ENCODE peak calls at places on chromosomes 6 and 20, in seven cellular contexts. X, S, T, D, I, C and Y are unnamed samples. For H3K9me3 and H3K36me3, the result is how much of the 10 kb centered on the place peaks cover.

GRCh38 chr6:158869010-158869603 is 49.9 kb upstream of the EZR start:
- DNase-seq in S (no peak), X (no peak), T (no peak), C (peak), D (peak), I (no peak), Y (no peak)

GRCh38 chr6:87656857-87657256 is 45.2 kb downstream of the AKIRIN2 start:
- DNase-seq in X (no peak), S (peak), I (no peak), T (no peak), C (no peak), D (no peak), Y (no peak)

GRCh38 chr6:12137480-12137879 is 125.4 kb downstream of the HIVEP1 start:
- DNase-seq in I (peak), T (no peak), D (no peak), S (peak), C (peak), X (peak), Y (no peak)

GRCh38 chr20:44221368-44221767 is 10.8 kb upstream of the OSER1 start:
- DNase-seq in D (no peak), T (no peak), S (no peak), X (no peak), C (no peak), I (no peak), Y (no peak)

GRCh38 chr6:84825461-84825860 is 61.1 kb upstream of the TBX18 start:
- DNase-seq in C (no peak), I (no peak), T (no peak), X (no peak), D (no peak), S (peak), Y (no peak)

GRCh38 chr6:25026723-25027122 is 91.0 kb upstream of the RIPOR2 start:
- DNase-seq in C (no peak), S (no peak), I (no peak), D (no peak), X (no peak), T (no peak), Y (no peak)

GRCh38 chr20:63212792-63213191 is 3.1 kb downstream of the YTHDF1 start:
- DNase-seq in C (no peak), S (no peak), I (no peak), D (no peak), T (no peak), X (no peak), Y (no peak)

GRCh38 chr6:71045296-71045695 is 88.4 kb upstream of the B3GAT2 start:
- DNase-seq in I (no peak), C (no peak), X (no peak), T (no peak), D (no peak), S (no peak), Y (no peak)

GRCh38 chr6:28944412-28945006 is 20.7 kb upstream of the TRIM27 start:
- DNase-seq in S (peak), D (peak), C (peak), T (peak), I (no peak), X (peak), Y (peak)

GRCh38 chr20:62573856-62574611 is 68.3 kb upstream of the SLCO4A1 start:
- DNase-seq in T (no peak), I (no peak), X (no peak), D (no peak), S (no peak), C (no peak), Y (no peak)

GRCh38 chr6:148435386-148435785 is 92.7 kb downstream of the SASH1 start:
- DNase-seq in D (no peak), T (no peak), C (no peak), S (peak), X (no peak), I (no peak), Y (no peak)

GRCh38 chr6:134634952-134635351 is 314.9 kb downstream of the ALDH8A1 start:
- DNase-seq in I (no peak), D (no peak), C (no peak), X (no peak), T (no peak), S (no peak), Y (no peak)

GRCh38 chr6:11689847-11690246 is 88.8 kb downstream of the ADTRP start:
- DNase-seq in D (no peak), S (no peak), T (no peak), I (no peak), C (no peak), X (no peak), Y (no peak)

GRCh38 chr20:64049060-64049886 is at the start of gene SOX18:
- DNase-seq in D (peak), T (no peak), I (no peak), S (peak), C (no peak), X (peak), Y (no peak)

GRCh38 chr20:54606384-54606783 is 131.0 kb downstream of the DOK5 start:
- DNase-seq in S (no peak), D (no peak), I (no peak), T (no peak), C (no peak), X (no peak), Y (no peak)

GRCh38 chr6:136127856-136128255 is 122.3 kb downstream of the MTFR2 start:
- DNase-seq in I (no peak), D (no peak), X (no peak), T (no peak), S (no peak), C (no peak), Y (no peak)

GRCh38 chr20:63176448-63177133 is 39.3 kb downstream of the YTHDF1 start:
- DNase-seq in T (no peak), D (peak), C (no peak), X (no peak), S (no peak), I (no peak), Y (no peak)

GRCh38 chr6:111662192-111662793 is 56.6 kb upstream of the TRAF3IP2 start:
- DNase-seq in D (no peak), S (peak), T (no peak), X (no peak), I (no peak), C (no peak), Y (no peak)

GRCh38 chr6:21588812-21589811 is 4.4 kb upstream of the SOX4 start:
- DNase-seq in T (peak), D (peak), I (peak), S (peak), C (peak), X (peak), Y (peak)

GRCh38 chr20:38452880-38453624 is 17.9 kb upstream of the SNHG17 start:
- DNase-seq in X (no peak), C (no peak), S (peak), T (no peak), D (no peak), I (no peak), Y (no peak)

GRCh38 chr6:136656121-136656520 is 105.9 kb upstream of the MAP7 start:
- DNase-seq in D (no peak), X (no peak), T (no peak), S (peak), I (no peak), C (no peak), Y (no peak)

GRCh38 chr6:133630651-133631050 is 258.3 kb upstream of the TCF21 start:
- DNase-seq in I (no peak), C (no peak), S (no peak), T (no peak), X (no peak), D (no peak), Y (no peak)

GRCh38 chr6:168229368-168229752 is 90.2 kb downstream of the DACT2 start:
- DNase-seq in S (no peak), D (no peak), I (no peak), C (no peak), T (no peak), X (no peak), Y (no peak)

GRCh38 chr6:104332407-104332806 is 527.3 kb downstream of the HACE1 start:
- DNase-seq in C (no peak), D (no peak), T (no peak), X (no peak), S (no peak), I (no peak), Y (no peak)

GRCh38 chr20:11686900-11687543 is 230.7 kb upstream of the BTBD3 start:
- DNase-seq in T (peak), I (no peak), S (peak), D (peak), C (peak), X (peak), Y (no peak)

GRCh38 chr6:168127384-168127868 is 48.4 kb upstream of the FRMD1 start:
- DNase-seq in C (no peak), T (no peak), D (no peak), S (no peak), I (no peak), X (no peak), Y (no peak)

GRCh38 chr6:113650610-113650979 is 206.6 kb upstream of the MARCKS start:
- DNase-seq in D (no peak), T (no peak), X (no peak), C (no peak), I (no peak), S (no peak), Y (no peak)

GRCh38 chr6:111804627-111805235 is 68.5 kb downstream of the FYN start:
- DNase-seq in X (no peak), D (no peak), I (no peak), T (no peak), C (no peak), S (peak), Y (peak)

GRCh38 chr6:3259491-3259958 is 778 bp downstream of the PSMG4 start:
- DNase-seq in T (peak), I (no peak), S (peak), D (peak), X (no peak), C (no peak), Y (peak)

GRCh38 chr6:115091461-115091860 is 748.6 kb upstream of the HS3ST5 start:
- DNase-seq in S (no peak), I (no peak), T (no peak), C (no peak), D (no peak), X (no peak), Y (no peak)

GRCh38 chr20:50514750-50515149 is 4.6 kb downstream of the PTPN1 start:
- DNase-seq in C (no peak), D (no peak), X (no peak), I (no peak), S (no peak), T (no peak), Y (no peak)

DNA sequence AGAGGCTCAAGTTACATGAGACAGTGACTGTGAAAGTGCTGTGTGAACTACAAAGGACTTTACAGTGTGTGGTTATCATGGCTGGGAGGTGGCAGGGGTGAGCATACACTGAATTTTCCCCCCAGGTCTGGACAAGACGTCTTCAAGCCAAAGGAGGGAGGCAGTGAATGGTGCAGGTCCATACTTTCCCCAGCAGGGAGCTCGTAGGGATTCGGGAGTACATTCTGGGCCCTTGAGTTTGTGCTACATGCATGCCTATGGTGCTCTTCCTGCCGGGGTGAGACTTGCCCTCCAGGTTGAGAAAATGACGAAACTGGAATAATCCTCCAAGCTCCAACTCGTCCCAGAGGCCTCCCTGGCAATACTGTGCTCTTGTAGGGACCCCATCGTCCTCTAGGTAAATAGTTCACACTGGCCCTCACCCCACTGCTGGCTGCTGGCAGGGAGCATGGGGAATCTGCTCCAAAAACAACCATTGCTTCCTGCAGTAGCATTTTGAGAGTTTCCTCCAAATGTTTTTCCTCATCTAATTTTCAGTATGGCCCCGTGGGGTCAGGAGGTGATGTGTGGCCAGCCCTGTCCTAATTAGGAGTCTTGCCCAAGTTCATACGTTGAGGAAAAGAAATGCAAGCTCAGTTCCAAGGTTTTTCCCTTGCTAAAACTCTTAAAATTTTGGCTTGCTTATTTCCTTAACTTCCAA is 57.6 kb downstream of the ZNF831 start:
- DNase-seq in I (no peak), T (no peak), S (peak), D (no peak), X (peak), C (no peak), Y (no peak)
- TF ChIP-seq CTCF in I (peak), T (no peak), S (peak), D (peak), X (no peak), C (no peak), Y (no peak)

DNA sequence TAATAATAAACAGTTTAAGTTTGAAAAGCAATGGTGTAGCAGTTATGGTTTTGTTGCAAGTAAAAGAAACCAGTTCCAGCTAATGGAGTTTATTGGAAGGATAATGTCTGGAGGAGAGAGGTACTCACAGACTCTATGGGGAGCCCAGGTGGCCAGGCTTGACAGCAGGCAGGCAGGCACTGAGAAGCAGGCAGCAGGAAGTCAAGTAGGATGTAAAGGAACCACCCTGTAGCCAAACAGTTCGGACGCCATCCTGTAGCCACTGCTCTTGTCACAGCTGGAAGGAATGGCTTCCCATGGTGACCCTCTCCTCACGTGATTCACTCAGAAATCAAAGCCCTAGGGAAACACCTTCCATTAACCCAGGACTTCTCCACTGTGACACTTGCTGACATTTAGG is 96.7 kb upstream of the MC3R start:
- DNase-seq in C (no peak), T (no peak), D (no peak), S (no peak), X (no peak), I (no peak), Y (no peak)
- H3K9me3 ChIP-seq in C (under half), T (under half), D (under half), S (under half), X (under half), I (under half), Y (under half)

DNA sequence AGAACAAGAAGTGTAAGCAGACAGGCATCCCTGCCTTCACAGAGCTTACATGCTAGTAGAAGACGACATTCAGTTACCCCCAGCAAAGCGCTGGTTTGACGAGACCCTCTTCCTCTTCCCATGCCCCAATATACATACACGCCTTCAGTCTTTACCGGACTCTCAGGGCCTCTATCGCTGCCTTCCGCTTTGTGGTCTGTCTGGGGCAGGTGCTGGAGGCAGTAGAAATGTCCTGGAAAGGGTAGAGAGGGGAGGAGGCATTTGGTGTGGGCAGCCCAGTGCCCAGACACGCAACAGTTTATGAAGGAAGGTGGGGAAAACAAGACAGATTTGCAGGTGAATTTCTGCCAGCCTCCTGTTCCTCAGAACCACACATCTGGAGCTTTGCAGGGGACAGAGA is 6.0 kb downstream of the SMPD2 start:
- DNase-seq in S (no peak), C (no peak), T (no peak), X (no peak), D (no peak), I (no peak), Y (no peak)
- H3K36me3 ChIP-seq in S (under half), C (under half), T (under half), X (under half), D (under half), I (half or more), Y (under half)

GRCh38 chr6:142302427-142303190 is 802 bp downstream of the ADGRG6 start:
- DNase-seq in D (no peak), I (no peak), T (no peak), X (no peak), C (no peak), S (no peak), Y (no peak)

GRCh38 chr6:142300758-142301251 is 1.0 kb upstream of the ADGRG6 start:
- DNase-seq in S (peak), T (no peak), X (no peak), D (peak), I (no peak), C (peak), Y (no peak)

GRCh38 chr6:142300302-142300701 is 1.5 kb upstream of the ADGRG6 start:
- DNase-seq in C (no peak), T (no peak), D (no peak), S (no peak), X (no peak), I (no peak), Y (no peak)

GRCh38 chr6:142303191-142303564 is 1.4 kb downstream of the ADGRG6 start:
- DNase-seq in C (no peak), S (no peak), I (no peak), T (no peak), X (no peak), D (no peak), Y (no peak)

DNA sequence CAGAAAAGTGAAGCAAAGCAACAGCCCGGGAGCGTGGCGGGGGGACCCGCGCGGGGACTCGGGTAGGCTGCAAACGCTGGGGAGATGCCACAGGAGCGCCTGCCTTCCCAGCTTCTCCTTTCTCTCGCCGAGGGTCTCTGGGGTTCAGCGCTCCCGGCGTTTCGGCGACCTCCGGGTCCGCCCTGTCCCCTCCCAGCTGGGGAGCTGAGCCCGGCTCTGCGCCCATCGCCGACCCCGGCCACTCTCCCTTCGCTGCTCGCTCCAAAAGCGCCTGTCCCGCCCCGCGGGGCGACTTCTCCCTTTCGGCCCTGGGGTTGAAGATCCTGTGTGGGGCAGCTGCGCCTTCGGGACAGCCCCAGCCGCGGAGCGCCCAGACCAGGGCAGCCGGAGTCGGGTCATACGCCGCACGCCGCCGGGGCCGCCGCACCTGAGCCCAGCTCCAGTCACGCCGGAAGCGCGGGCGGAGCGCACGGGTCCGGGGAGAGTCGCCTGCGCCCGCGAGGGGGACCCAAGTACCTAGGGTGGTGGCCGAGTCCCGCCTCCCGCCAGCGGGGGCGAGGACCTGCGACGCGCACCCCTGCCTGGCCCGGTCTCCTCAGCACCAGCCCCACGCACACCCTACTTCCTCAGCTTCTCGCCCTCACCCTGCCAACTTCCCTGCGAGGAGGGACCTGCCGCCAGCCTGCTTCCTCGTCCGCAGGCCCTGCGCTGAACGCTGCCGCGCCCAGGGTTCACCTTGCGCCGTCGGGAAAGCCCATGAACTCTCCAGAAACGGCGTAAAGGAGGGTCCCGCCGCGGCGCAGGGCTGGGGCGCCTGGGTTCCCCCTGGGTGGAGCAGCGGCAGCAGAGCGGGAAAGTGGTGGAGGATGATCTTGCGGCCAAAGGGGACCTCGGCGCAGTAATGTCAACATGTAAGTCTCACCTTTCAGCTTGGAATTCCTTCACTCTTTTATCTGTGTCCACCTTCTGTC is at the start of gene ADGRG6:
- DNase-seq in I (no peak), D (peak), C (peak), X (peak), T (no peak), S (peak), Y (peak)
- TF ChIP-seq CTCF in I (peak), D (peak), C (no peak), X (no peak), T (no peak), S (peak), Y (no peak)

GRCh38 chr20:40648505-40649072 is 40.4 kb downstream of the MAFB start:
- DNase-seq in X (no peak), I (no peak), C (no peak), D (no peak), T (no peak), S (no peak), Y (no peak)
- H3K9me3 ChIP-seq in X (under half), I (under half), C (under half), D (under half), T (under half), S (under half), Y (under half)

GRCh38 chr6:44428682-44429081 is 41.2 kb downstream of the CDC5L start:
- DNase-seq in X (no peak), C (no peak), I (no peak), S (no peak), T (no peak), D (no peak), Y (no peak)

GRCh38 chr6:44422534-44422933 is 35.0 kb downstream of the CDC5L start:
- DNase-seq in C (no peak), I (no peak), T (no peak), S (no peak), D (no peak), X (no peak), Y (no peak)

GRCh38 chr6:44423306-44423705 is 35.8 kb downstream of the CDC5L start:
- DNase-seq in S (no peak), I (no peak), X (no peak), D (no peak), C (no peak), T (no peak), Y (no peak)
- H3K36me3 ChIP-seq in S (half or more), I (half or more), X (half or more), D (under half), C (under half), T (under half), Y (half or more)

GRCh38 chr6:32954983-32955802 is 2.3 kb upstream of the HLA-DMA start:
- DNase-seq in I (no peak), S (peak), D (peak), X (no peak), C (no peak), T (no peak), Y (no peak)
- TF ChIP-seq CTCF in I (no peak), S (peak), D (peak), X (no peak), C (peak), T (no peak), Y (peak)